ENCODE peak calls at places on chromosomes 2 and 18, in nine cellular contexts. One of them, this sample, is unnamed.

GRCh38 chr2:66531156-66531555 is 96.2 kb downstream of the MEIS1 start:
- DNase-seq in HFF-Myc: no peak
- DNase-seq in progenitor cell of endocrine pancreas: no peak
- DNase-seq in body of pancreas: no peak
- DNase-seq in mucosa of gallbladder: no peak
- DNase-seq in activated CD4-positive, alpha-beta T cell treated with anti-CD3 and anti-CD28 coated beads, Interleukin-2, amount 50 U/mL, for 24 hours: no peak
- DNase-seq in GM13977: no peak
- DNase-seq in ELR: peak
- DNase-seq in stimulated activated CD4-positive, alpha-beta T cell treated with anti-CD3 and anti-CD28 coated beads, Interleukin-2, amount 100 ng/mL, for 48 hours: no peak
- DNase-seq in this sample: no peak

GRCh38 chr2:169109502-169110409 is 40.4 kb downstream of the DHRS9 start:
- DNase-seq in HFF-Myc: peak
- DNase-seq in progenitor cell of endocrine pancreas: peak
- DNase-seq in body of pancreas: peak
- DNase-seq in mucosa of gallbladder: peak
- DNase-seq in activated CD4-positive, alpha-beta T cell treated with anti-CD3 and anti-CD28 coated beads, Interleukin-2, amount 50 U/mL, for 24 hours: peak
- DNase-seq in GM13977: peak
- DNase-seq in ELR: peak
- DNase-seq in stimulated activated CD4-positive, alpha-beta T cell treated with anti-CD3 and anti-CD28 coated beads, Interleukin-2, amount 100 ng/mL, for 48 hours: peak
- DNase-seq in this sample: peak

GRCh38 chr2:158489366-158490112 is 32.8 kb downstream of the PKP4 start:
- DNase-seq in HFF-Myc: no peak
- DNase-seq in progenitor cell of endocrine pancreas: no peak
- DNase-seq in body of pancreas: no peak
- DNase-seq in mucosa of gallbladder: no peak
- DNase-seq in activated CD4-positive, alpha-beta T cell treated with anti-CD3 and anti-CD28 coated beads, Interleukin-2, amount 50 U/mL, for 24 hours: no peak
- DNase-seq in GM13977: no peak
- DNase-seq in ELR: no peak
- DNase-seq in stimulated activated CD4-positive, alpha-beta T cell treated with anti-CD3 and anti-CD28 coated beads, Interleukin-2, amount 100 ng/mL, for 48 hours: no peak
- DNase-seq in this sample: no peak

GRCh38 chr2:98484121-98484557 is 39.5 kb downstream of the INPP4A start:
- DNase-seq in HFF-Myc: no peak
- DNase-seq in progenitor cell of endocrine pancreas: no peak
- DNase-seq in body of pancreas: no peak
- DNase-seq in mucosa of gallbladder: peak
- DNase-seq in activated CD4-positive, alpha-beta T cell treated with anti-CD3 and anti-CD28 coated beads, Interleukin-2, amount 50 U/mL, for 24 hours: no peak
- DNase-seq in GM13977: no peak
- DNase-seq in ELR: no peak
- DNase-seq in stimulated activated CD4-positive, alpha-beta T cell treated with anti-CD3 and anti-CD28 coated beads, Interleukin-2, amount 100 ng/mL, for 48 hours: no peak
- DNase-seq in this sample: no peak

GRCh38 chr2:39584283-39584972 is 81.3 kb upstream of the TMEM178A start:
- DNase-seq in HFF-Myc: no peak
- DNase-seq in progenitor cell of endocrine pancreas: no peak
- DNase-seq in body of pancreas: no peak
- DNase-seq in mucosa of gallbladder: no peak
- DNase-seq in activated CD4-positive, alpha-beta T cell treated with anti-CD3 and anti-CD28 coated beads, Interleukin-2, amount 50 U/mL, for 24 hours: no peak
- DNase-seq in GM13977: no peak
- DNase-seq in ELR: peak
- DNase-seq in stimulated activated CD4-positive, alpha-beta T cell treated with anti-CD3 and anti-CD28 coated beads, Interleukin-2, amount 100 ng/mL, for 48 hours: no peak
- DNase-seq in this sample: no peak

GRCh38 chr2:121648611-121649401 is 456 bp downstream of the CLASP1 start:
- DNase-seq in HFF-Myc: no peak
- DNase-seq in progenitor cell of endocrine pancreas: peak
- DNase-seq in body of pancreas: peak
- DNase-seq in mucosa of gallbladder: peak
- DNase-seq in activated CD4-positive, alpha-beta T cell treated with anti-CD3 and anti-CD28 coated beads, Interleukin-2, amount 50 U/mL, for 24 hours: peak
- DNase-seq in GM13977: peak
- DNase-seq in ELR: peak
- DNase-seq in stimulated activated CD4-positive, alpha-beta T cell treated with anti-CD3 and anti-CD28 coated beads, Interleukin-2, amount 100 ng/mL, for 48 hours: peak
- DNase-seq in this sample: peak

GRCh38 chr2:234979204-234980167 is 27.7 kb downstream of the SH3BP4 start:
- DNase-seq in HFF-Myc: no peak
- DNase-seq in progenitor cell of endocrine pancreas: no peak
- DNase-seq in body of pancreas: no peak
- DNase-seq in mucosa of gallbladder: no peak
- DNase-seq in activated CD4-positive, alpha-beta T cell treated with anti-CD3 and anti-CD28 coated beads, Interleukin-2, amount 50 U/mL, for 24 hours: no peak
- DNase-seq in GM13977: no peak
- DNase-seq in ELR: no peak
- DNase-seq in stimulated activated CD4-positive, alpha-beta T cell treated with anti-CD3 and anti-CD28 coated beads, Interleukin-2, amount 100 ng/mL, for 48 hours: no peak
- DNase-seq in this sample: no peak

GRCh38 chr2:238928520-238929241 is 80.8 kb downstream of the TWIST2 start:
- DNase-seq in HFF-Myc: no peak
- DNase-seq in progenitor cell of endocrine pancreas: no peak
- DNase-seq in body of pancreas: no peak
- DNase-seq in mucosa of gallbladder: no peak
- DNase-seq in activated CD4-positive, alpha-beta T cell treated with anti-CD3 and anti-CD28 coated beads, Interleukin-2, amount 50 U/mL, for 24 hours: no peak
- DNase-seq in GM13977: no peak
- DNase-seq in ELR: no peak
- DNase-seq in stimulated activated CD4-positive, alpha-beta T cell treated with anti-CD3 and anti-CD28 coated beads, Interleukin-2, amount 100 ng/mL, for 48 hours: no peak
- DNase-seq in this sample: no peak

GRCh38 chr18:58267493-58267892 is 223.5 kb downstream of the NEDD4L start:
- DNase-seq in HFF-Myc: no peak
- DNase-seq in progenitor cell of endocrine pancreas: no peak
- DNase-seq in body of pancreas: no peak
- DNase-seq in mucosa of gallbladder: no peak
- DNase-seq in activated CD4-positive, alpha-beta T cell treated with anti-CD3 and anti-CD28 coated beads, Interleukin-2, amount 50 U/mL, for 24 hours: no peak
- DNase-seq in GM13977: no peak
- DNase-seq in ELR: no peak
- DNase-seq in stimulated activated CD4-positive, alpha-beta T cell treated with anti-CD3 and anti-CD28 coated beads, Interleukin-2, amount 100 ng/mL, for 48 hours: no peak
- DNase-seq in this sample: no peak

GRCh38 chr2:192286093-192286701 is 91.5 kb upstream of the TMEFF2 start:
- DNase-seq in HFF-Myc: no peak
- DNase-seq in progenitor cell of endocrine pancreas: no peak
- DNase-seq in body of pancreas: no peak
- DNase-seq in mucosa of gallbladder: no peak
- DNase-seq in activated CD4-positive, alpha-beta T cell treated with anti-CD3 and anti-CD28 coated beads, Interleukin-2, amount 50 U/mL, for 24 hours: no peak
- DNase-seq in GM13977: no peak
- DNase-seq in ELR: peak
- DNase-seq in stimulated activated CD4-positive, alpha-beta T cell treated with anti-CD3 and anti-CD28 coated beads, Interleukin-2, amount 100 ng/mL, for 48 hours: no peak
- DNase-seq in this sample: no peak

GRCh38 chr18:37565138-37565984 is at the start of gene CELF4:
- DNase-seq in HFF-Myc: no peak
- DNase-seq in progenitor cell of endocrine pancreas: no peak
- DNase-seq in body of pancreas: no peak
- DNase-seq in mucosa of gallbladder: no peak
- DNase-seq in activated CD4-positive, alpha-beta T cell treated with anti-CD3 and anti-CD28 coated beads, Interleukin-2, amount 50 U/mL, for 24 hours: no peak
- DNase-seq in GM13977: peak
- DNase-seq in ELR: no peak
- DNase-seq in stimulated activated CD4-positive, alpha-beta T cell treated with anti-CD3 and anti-CD28 coated beads, Interleukin-2, amount 100 ng/mL, for 48 hours: no peak
- DNase-seq in this sample: no peak

GRCh38 chr2:33122726-33123125 is 176.0 kb downstream of the LTBP1 start:
- DNase-seq in HFF-Myc: no peak
- DNase-seq in progenitor cell of endocrine pancreas: no peak
- DNase-seq in body of pancreas: no peak
- DNase-seq in mucosa of gallbladder: no peak
- DNase-seq in activated CD4-positive, alpha-beta T cell treated with anti-CD3 and anti-CD28 coated beads, Interleukin-2, amount 50 U/mL, for 24 hours: no peak
- DNase-seq in GM13977: no peak
- DNase-seq in ELR: no peak
- DNase-seq in stimulated activated CD4-positive, alpha-beta T cell treated with anti-CD3 and anti-CD28 coated beads, Interleukin-2, amount 100 ng/mL, for 48 hours: no peak
- DNase-seq in this sample: no peak

GRCh38 chr2:11244091-11244826 is 89.0 kb downstream of the SLC66A3 start:
- DNase-seq in HFF-Myc: no peak
- DNase-seq in progenitor cell of endocrine pancreas: no peak
- DNase-seq in body of pancreas: no peak
- DNase-seq in mucosa of gallbladder: no peak
- DNase-seq in activated CD4-positive, alpha-beta T cell treated with anti-CD3 and anti-CD28 coated beads, Interleukin-2, amount 50 U/mL, for 24 hours: no peak
- DNase-seq in GM13977: no peak
- DNase-seq in ELR: no peak
- DNase-seq in stimulated activated CD4-positive, alpha-beta T cell treated with anti-CD3 and anti-CD28 coated beads, Interleukin-2, amount 100 ng/mL, for 48 hours: no peak
- DNase-seq in this sample: no peak

GRCh38 chr2:137437386-137437785 is 526.9 kb upstream of the HNMT start:
- DNase-seq in HFF-Myc: peak
- DNase-seq in progenitor cell of endocrine pancreas: no peak
- DNase-seq in body of pancreas: no peak
- DNase-seq in mucosa of gallbladder: no peak
- DNase-seq in activated CD4-positive, alpha-beta T cell treated with anti-CD3 and anti-CD28 coated beads, Interleukin-2, amount 50 U/mL, for 24 hours: no peak
- DNase-seq in GM13977: no peak
- DNase-seq in ELR: no peak
- DNase-seq in stimulated activated CD4-positive, alpha-beta T cell treated with anti-CD3 and anti-CD28 coated beads, Interleukin-2, amount 100 ng/mL, for 48 hours: no peak
- DNase-seq in this sample: no peak

GRCh38 chr2:148642891-148643416 is 1.6 kb upstream of the EPC2 start:
- DNase-seq in HFF-Myc: no peak
- DNase-seq in progenitor cell of endocrine pancreas: no peak
- DNase-seq in body of pancreas: peak
- DNase-seq in mucosa of gallbladder: no peak
- DNase-seq in activated CD4-positive, alpha-beta T cell treated with anti-CD3 and anti-CD28 coated beads, Interleukin-2, amount 50 U/mL, for 24 hours: no peak
- DNase-seq in GM13977: no peak
- DNase-seq in ELR: peak
- DNase-seq in stimulated activated CD4-positive, alpha-beta T cell treated with anti-CD3 and anti-CD28 coated beads, Interleukin-2, amount 100 ng/mL, for 48 hours: no peak
- DNase-seq in this sample: no peak